ENCODE peak calls at places on chromosome 13, in four cellular contexts. G is adrenal gland, H is cardiac muscle cell, U is spleen. Z is an unnamed sample. For H3K4me1, the result is how much of the 10 kb centered on the place peaks cover.

GRCh38 chr13:102697929-102698648 is 3.2 kb upstream of the METTL21C start:
- DNase-seq in G (no peak), H (no peak), U (no peak), Z (no peak)

GRCh38 chr13:111411186-111411858 is 90.9 kb downstream of the TEX29 start:
- DNase-seq in G (no peak), H (no peak), U (no peak), Z (no peak)

GRCh38 chr13:46278474-46278873 is 66.7 kb downstream of the LRRC63 start:
- DNase-seq in G (no peak), H (peak), U (no peak), Z (no peak)

GRCh38 chr13:20274466-20274865 is 42.3 kb upstream of the GJB6 start:
- DNase-seq in G (no peak), H (no peak), U (no peak), Z (no peak)

GRCh38 chr13:28027607-28028364 is 39.3 kb upstream of the URAD start:
- DNase-seq in G (no peak), H (no peak), U (no peak), Z (no peak)

GRCh38 chr13:59236309-59236939 is 927.3 kb downstream of the DIAPH3 start:
- DNase-seq in G (no peak), H (no peak), U (no peak), Z (no peak)

GRCh38 chr13:42354246-42355117 is 82.5 kb downstream of the AKAP11 start:
- DNase-seq in G (no peak), H (peak), U (no peak), Z (no peak)

GRCh38 chr13:88565566-88565965 is 894.4 kb downstream of the SLITRK5 start:
- DNase-seq in G (no peak), H (no peak), U (no peak), Z (no peak)

GRCh38 chr13:65063753-65064152 is 2166.4 kb downstream of the PCDH9 start:
- DNase-seq in G (no peak), H (no peak), U (no peak), Z (no peak)

GRCh38 chr13:30529085-30529815 is 63.5 kb upstream of the HMGB1 start:
- DNase-seq in G (no peak), H (no peak), U (no peak), Z (no peak)

DNA sequence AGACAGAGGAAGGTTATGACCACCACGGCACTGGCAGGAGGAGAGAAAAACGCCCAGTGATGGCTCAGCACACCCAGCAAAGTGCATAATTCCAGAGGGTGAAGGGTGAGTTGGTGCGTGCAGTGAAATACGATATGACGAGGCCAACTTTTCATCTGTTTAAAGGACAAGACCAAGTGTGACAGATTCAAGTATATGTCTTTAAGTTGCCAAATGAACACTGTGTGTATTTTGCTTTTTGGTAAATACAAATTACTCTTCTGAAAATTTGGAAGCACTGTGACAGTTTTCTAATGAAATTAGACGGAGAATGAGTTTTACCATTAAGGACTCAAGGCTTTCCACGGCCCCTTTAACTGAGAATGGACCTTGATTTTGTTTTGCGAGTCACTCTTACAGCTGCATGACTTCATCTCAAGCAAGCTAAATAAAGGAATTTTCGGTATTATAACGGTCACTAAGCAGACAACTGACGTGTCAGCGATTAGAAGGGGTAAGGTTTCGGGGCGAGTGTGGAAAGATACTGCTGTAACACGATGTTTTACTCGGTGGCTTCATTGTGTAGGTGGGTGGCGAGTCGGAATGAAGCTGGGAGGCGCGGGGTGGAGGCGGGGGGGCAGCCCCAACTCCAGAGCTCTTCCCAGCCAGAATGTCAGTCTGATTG is 22.8 kb downstream of the COL4A2 start:
- DNase-seq in G (no peak), H (no peak), U (no peak), Z (no peak)
- H3K4me1 ChIP-seq in G (under half), H (under half), U (under half), Z (under half)

DNA sequence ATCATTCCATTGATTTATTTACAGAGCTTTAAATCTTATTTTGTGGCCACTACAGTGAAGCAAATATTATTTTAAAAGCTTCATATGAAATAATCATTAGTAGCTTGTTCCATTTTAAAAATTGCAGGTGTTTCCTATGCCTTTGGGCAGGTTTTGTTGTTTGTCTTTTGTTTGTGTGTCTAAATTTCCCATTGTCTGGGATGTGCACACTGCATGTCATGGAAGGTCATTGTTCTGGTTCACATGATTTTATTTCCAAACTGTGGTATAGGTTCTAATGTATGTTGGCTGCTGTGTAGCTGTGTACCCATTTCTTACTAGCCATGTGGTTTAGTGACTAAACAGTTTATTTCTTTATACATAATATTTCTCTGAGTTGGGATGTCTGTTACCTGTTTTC is 65.6 kb downstream of the COL4A2 start:
- DNase-seq in G (no peak), H (no peak), U (no peak), Z (no peak)
- H3K4me1 ChIP-seq in G (under half), H (under half), U (under half), Z (under half)

GRCh38 chr13:51999525-51999924 is 11.7 kb downstream of the ATP7B start:
- DNase-seq in G (no peak), H (no peak), U (no peak), Z (no peak)

GRCh38 chr13:52003551-52003950 is 7.7 kb downstream of the ATP7B start:
- DNase-seq in G (no peak), H (no peak), U (no peak), Z (no peak)

GRCh38 chr13:52004508-52005183 is 6.6 kb downstream of the ATP7B start:
- DNase-seq in G (no peak), H (no peak), U (no peak), Z (no peak)

GRCh38 chr13:52001120-52001731 is 10.0 kb downstream of the ATP7B start:
- DNase-seq in G (no peak), H (peak), U (no peak), Z (no peak)

DNA sequence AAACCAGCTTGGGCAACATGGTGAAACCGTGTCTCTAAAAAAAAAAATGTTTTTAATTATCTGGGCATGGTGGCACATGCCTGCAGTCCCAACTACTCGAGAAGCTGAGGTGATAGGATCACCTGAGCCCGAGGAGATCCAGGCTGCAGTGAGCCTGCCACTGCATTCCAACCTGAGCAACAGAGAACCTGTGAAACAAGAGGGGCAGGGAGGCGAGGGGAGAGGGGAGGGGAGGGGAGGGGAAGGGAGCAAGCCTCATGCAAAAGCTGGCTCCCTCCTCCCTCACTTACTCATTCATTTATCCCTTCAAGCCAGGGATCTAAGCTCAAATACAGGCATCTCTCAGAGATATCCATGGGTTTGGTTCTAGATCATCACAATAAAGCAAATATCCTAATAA is 8.9 kb downstream of the ATP7B start:
- DNase-seq in G (no peak), H (no peak), U (no peak), Z (no peak)
- H3K4me1 ChIP-seq in G (under half), H (under half), U (under half), Z (under half)

DNA sequence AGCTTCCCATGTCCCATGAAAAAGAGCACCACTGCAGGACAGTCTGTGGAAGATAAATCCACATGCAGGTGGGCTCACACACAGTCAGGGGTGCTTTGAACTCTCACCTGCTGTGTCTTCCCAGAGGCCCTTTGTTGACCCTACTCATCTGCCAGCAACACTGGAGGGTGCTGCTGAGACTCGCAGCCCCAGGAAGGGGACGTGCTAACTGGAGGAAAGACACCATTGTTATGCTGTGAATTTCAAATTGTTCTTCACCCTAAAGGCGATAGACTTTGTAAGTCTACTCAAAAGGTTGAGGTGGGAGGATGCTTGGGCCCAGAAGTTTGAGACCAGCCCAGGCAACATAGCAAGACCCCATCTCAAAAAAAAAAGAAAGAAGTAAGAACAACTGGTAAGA is 107.3 kb upstream of the SERP2 start:
- DNase-seq in G (no peak), H (no peak), U (no peak), Z (no peak)
- H3K4me1 ChIP-seq in G (under half), H (under half), U (under half), Z (under half)

GRCh38 chr13:114106526-114106925 is 25.9 kb downstream of the RASA3 start:
- DNase-seq in G (no peak), H (no peak), U (peak), Z (no peak)
- H3K4me1 ChIP-seq in G (under half), H (under half), U (half or more), Z (under half)

GRCh38 chr13:98187862-98188261 is 10.8 kb upstream of the RNF113B start:
- DNase-seq in G (no peak), H (no peak), U (no peak), Z (no peak)

GRCh38 chr13:98188544-98189166 is 11.6 kb upstream of the RNF113B start:
- DNase-seq in G (no peak), H (no peak), U (no peak), Z (no peak)

GRCh38 chr13:98184796-98185195 is 7.7 kb upstream of the RNF113B start:
- DNase-seq in G (no peak), H (no peak), U (no peak), Z (no peak)

GRCh38 chr13:98189841-98190505 is 12.9 kb upstream of the RNF113B start:
- DNase-seq in G (no peak), H (no peak), U (no peak), Z (peak)

DNA sequence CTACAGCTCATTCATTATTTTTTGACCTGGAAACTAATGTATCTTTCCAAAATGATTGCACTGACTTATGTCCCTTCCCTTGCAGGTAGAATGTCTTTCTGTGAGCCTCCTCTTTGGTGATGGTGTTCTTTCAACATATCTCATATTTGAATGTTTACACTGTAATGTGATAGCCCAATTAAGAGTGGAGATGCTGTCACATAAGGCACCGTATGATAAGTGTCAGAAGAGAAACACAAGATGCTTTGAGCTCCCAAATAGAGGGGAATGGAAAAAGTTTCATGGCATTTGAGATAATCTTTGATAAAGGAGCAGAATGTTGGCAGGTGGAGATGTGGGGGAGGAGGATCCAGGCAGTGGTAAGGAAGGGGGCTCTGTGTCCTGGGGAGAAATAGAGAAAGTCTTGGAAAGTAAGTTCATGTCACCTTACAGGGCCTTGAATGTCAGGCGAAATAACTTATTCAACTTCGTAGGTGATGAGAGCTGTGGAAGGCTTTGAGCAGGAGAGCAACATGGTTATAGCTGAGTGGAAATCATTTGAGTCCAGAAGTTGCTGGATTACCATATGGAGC is 10.2 kb upstream of the RNF113B start:
- DNase-seq in G (no peak), H (no peak), U (no peak), Z (no peak)
- H3K4me1 ChIP-seq in G (under half), H (under half), U (under half), Z (under half)